ENCODE peak calls at places on chromosome 2, in ten cellular contexts. One of them, this sample, is unnamed. For H3K9me3, the result is how much of the 10 kb centered on the place peaks cover.

GRCh38 chr2:64338910-64339500 is 115.0 kb upstream of the LGALSL start:
- DNase-seq in sigmoid colon: no peak
- DNase-seq in left ventricle myocardium inferior: no peak
- DNase-seq in CD4-positive, alpha-beta T cell: no peak
- DNase-seq in upper lobe of right lung: no peak
- DNase-seq in heart left ventricle: no peak
- DNase-seq in heart right ventricle: no peak
- DNase-seq in mammary epithelial cell: peak
- DNase-seq in body of pancreas: no peak
- DNase-seq in right cardiac atrium: no peak
- DNase-seq in this sample: no peak

GRCh38 chr2:9820020-9820973 is 23.0 kb upstream of the TAF1B start:
- DNase-seq in mammary epithelial cell: peak
- DNase-seq in heart right ventricle: no peak
- DNase-seq in upper lobe of right lung: no peak
- DNase-seq in heart left ventricle: no peak
- DNase-seq in sigmoid colon: no peak
- DNase-seq in CD4-positive, alpha-beta T cell: no peak
- DNase-seq in right cardiac atrium: no peak
- DNase-seq in body of pancreas: peak
- DNase-seq in left ventricle myocardium inferior: no peak
- DNase-seq in this sample: no peak

GRCh38 chr2:105398522-105399206 is at the start of gene FHL2:
- DNase-seq in mammary epithelial cell: peak
- DNase-seq in body of pancreas: peak
- DNase-seq in right cardiac atrium: peak
- DNase-seq in sigmoid colon: peak
- DNase-seq in upper lobe of right lung: peak
- DNase-seq in heart right ventricle: peak
- DNase-seq in heart left ventricle: peak
- DNase-seq in CD4-positive, alpha-beta T cell: peak
- DNase-seq in left ventricle myocardium inferior: peak
- DNase-seq in this sample: peak

GRCh38 chr2:105803773-105804172 is 59.1 kb downstream of the NCK2 start:
- DNase-seq in body of pancreas: no peak
- DNase-seq in left ventricle myocardium inferior: no peak
- DNase-seq in mammary epithelial cell: peak
- DNase-seq in CD4-positive, alpha-beta T cell: no peak
- DNase-seq in upper lobe of right lung: no peak
- DNase-seq in heart left ventricle: no peak
- DNase-seq in right cardiac atrium: no peak
- DNase-seq in sigmoid colon: no peak
- DNase-seq in heart right ventricle: no peak
- DNase-seq in this sample: no peak

GRCh38 chr2:180571559-180571958 is 408.8 kb upstream of the UBE2E3 start:
- DNase-seq in heart right ventricle: no peak
- DNase-seq in right cardiac atrium: no peak
- DNase-seq in mammary epithelial cell: no peak
- DNase-seq in sigmoid colon: no peak
- DNase-seq in body of pancreas: no peak
- DNase-seq in upper lobe of right lung: no peak
- DNase-seq in left ventricle myocardium inferior: no peak
- DNase-seq in heart left ventricle: no peak
- DNase-seq in CD4-positive, alpha-beta T cell: no peak
- DNase-seq in this sample: no peak

GRCh38 chr2:224220581-224221255 is 181.2 kb downstream of the FAM124B start:
- DNase-seq in upper lobe of right lung: no peak
- DNase-seq in right cardiac atrium: no peak
- DNase-seq in body of pancreas: no peak
- DNase-seq in mammary epithelial cell: peak
- DNase-seq in sigmoid colon: no peak
- DNase-seq in heart right ventricle: no peak
- DNase-seq in left ventricle myocardium inferior: no peak
- DNase-seq in CD4-positive, alpha-beta T cell: no peak
- DNase-seq in heart left ventricle: no peak
- DNase-seq in this sample: no peak

GRCh38 chr2:17644997-17645715 is 104.7 kb downstream of the VSNL1 start:
- DNase-seq in upper lobe of right lung: no peak
- DNase-seq in body of pancreas: no peak
- DNase-seq in right cardiac atrium: peak
- DNase-seq in mammary epithelial cell: peak
- DNase-seq in heart right ventricle: no peak
- DNase-seq in CD4-positive, alpha-beta T cell: no peak
- DNase-seq in sigmoid colon: no peak
- DNase-seq in left ventricle myocardium inferior: no peak
- DNase-seq in heart left ventricle: no peak
- DNase-seq in this sample: no peak

GRCh38 chr2:2007551-2008501 is 263.5 kb upstream of the PXDN start:
- DNase-seq in right cardiac atrium: no peak
- DNase-seq in sigmoid colon: no peak
- DNase-seq in mammary epithelial cell: no peak
- DNase-seq in upper lobe of right lung: no peak
- DNase-seq in heart right ventricle: no peak
- DNase-seq in left ventricle myocardium inferior: no peak
- DNase-seq in body of pancreas: no peak
- DNase-seq in CD4-positive, alpha-beta T cell: no peak
- DNase-seq in heart left ventricle: no peak
- DNase-seq in this sample: no peak

GRCh38 chr2:52113338-52113737 is 1081.4 kb upstream of the NRXN1 start:
- DNase-seq in upper lobe of right lung: no peak
- DNase-seq in right cardiac atrium: no peak
- DNase-seq in left ventricle myocardium inferior: no peak
- DNase-seq in heart right ventricle: no peak
- DNase-seq in sigmoid colon: no peak
- DNase-seq in heart left ventricle: no peak
- DNase-seq in mammary epithelial cell: no peak
- DNase-seq in body of pancreas: no peak
- DNase-seq in CD4-positive, alpha-beta T cell: no peak
- DNase-seq in this sample: no peak

GRCh38 chr2:158773121-158773520 is 22.0 kb upstream of the DAPL1 start:
- DNase-seq in heart right ventricle: no peak
- DNase-seq in heart left ventricle: no peak
- DNase-seq in upper lobe of right lung: no peak
- DNase-seq in sigmoid colon: no peak
- DNase-seq in right cardiac atrium: peak
- DNase-seq in mammary epithelial cell: peak
- DNase-seq in left ventricle myocardium inferior: no peak
- DNase-seq in body of pancreas: no peak
- DNase-seq in CD4-positive, alpha-beta T cell: no peak
- DNase-seq in this sample: no peak

GRCh38 chr2:73979021-73979420 is 5.7 kb upstream of the TET3 start:
- DNase-seq in mammary epithelial cell: no peak
- DNase-seq in heart left ventricle: no peak
- DNase-seq in body of pancreas: no peak
- DNase-seq in heart right ventricle: no peak
- DNase-seq in right cardiac atrium: no peak
- DNase-seq in CD4-positive, alpha-beta T cell: peak
- DNase-seq in left ventricle myocardium inferior: no peak
- DNase-seq in sigmoid colon: no peak
- DNase-seq in upper lobe of right lung: no peak
- DNase-seq in this sample: peak

GRCh38 chr2:6917761-6918421 is 679 bp downstream of the RNF144A start:
- DNase-seq in right cardiac atrium: peak
- DNase-seq in CD4-positive, alpha-beta T cell: no peak
- DNase-seq in heart right ventricle: peak
- DNase-seq in heart left ventricle: peak
- DNase-seq in upper lobe of right lung: peak
- DNase-seq in body of pancreas: peak
- DNase-seq in mammary epithelial cell: no peak
- DNase-seq in sigmoid colon: no peak
- DNase-seq in left ventricle myocardium inferior: peak
- DNase-seq in this sample: no peak

GRCh38 chr2:158346041-158346440 is 110.5 kb downstream of the CCDC148 start:
- DNase-seq in body of pancreas: no peak
- DNase-seq in sigmoid colon: no peak
- DNase-seq in mammary epithelial cell: no peak
- DNase-seq in upper lobe of right lung: no peak
- DNase-seq in CD4-positive, alpha-beta T cell: no peak
- DNase-seq in heart left ventricle: no peak
- DNase-seq in left ventricle myocardium inferior: no peak
- DNase-seq in right cardiac atrium: no peak
- DNase-seq in heart right ventricle: no peak
- DNase-seq in this sample: no peak

GRCh38 chr2:167637726-167638125 is 609.7 kb downstream of the STK39 start:
- DNase-seq in upper lobe of right lung: no peak
- DNase-seq in right cardiac atrium: no peak
- DNase-seq in sigmoid colon: no peak
- DNase-seq in body of pancreas: no peak
- DNase-seq in heart left ventricle: no peak
- DNase-seq in left ventricle myocardium inferior: no peak
- DNase-seq in mammary epithelial cell: no peak
- DNase-seq in CD4-positive, alpha-beta T cell: no peak
- DNase-seq in heart right ventricle: no peak
- DNase-seq in this sample: no peak

GRCh38 chr2:40369619-40370397 is 82.1 kb downstream of the SLC8A1 start:
- DNase-seq in upper lobe of right lung: no peak
- DNase-seq in body of pancreas: no peak
- DNase-seq in CD4-positive, alpha-beta T cell: no peak
- DNase-seq in heart right ventricle: no peak
- DNase-seq in sigmoid colon: no peak
- DNase-seq in left ventricle myocardium inferior: no peak
- DNase-seq in right cardiac atrium: no peak
- DNase-seq in heart left ventricle: no peak
- DNase-seq in mammary epithelial cell: peak
- DNase-seq in this sample: no peak

DNA sequence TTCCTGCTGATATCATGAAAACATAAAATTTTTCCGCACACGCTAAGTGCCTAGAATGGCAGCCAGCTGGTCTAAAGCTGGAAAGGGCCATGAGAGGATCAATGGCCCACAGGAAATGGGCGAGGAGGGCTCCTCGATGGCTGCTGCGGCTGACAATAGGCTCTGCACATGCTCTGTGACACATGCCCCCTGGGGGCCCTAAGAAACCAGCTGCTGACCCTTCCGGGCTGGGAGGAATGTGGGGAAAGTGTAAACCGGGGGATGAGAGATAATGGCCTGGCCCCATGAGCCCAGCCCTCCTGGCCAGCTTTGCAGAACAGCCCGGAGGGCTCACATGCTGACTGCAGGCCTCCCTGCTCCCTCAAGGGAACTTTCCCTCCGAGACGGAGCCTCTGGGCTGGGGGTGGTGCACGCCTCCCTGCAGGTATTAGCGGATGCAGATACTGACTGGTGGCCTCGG is 193.8 kb downstream of the NDUFA10 start:
- DNase-seq in sigmoid colon: peak
- DNase-seq in heart left ventricle: no peak
- DNase-seq in right cardiac atrium: no peak
- DNase-seq in mammary epithelial cell: no peak
- DNase-seq in body of pancreas: no peak
- DNase-seq in left ventricle myocardium inferior: peak
- DNase-seq in upper lobe of right lung: peak
- DNase-seq in heart right ventricle: no peak
- DNase-seq in CD4-positive, alpha-beta T cell: no peak
- DNase-seq in this sample: no peak
- H3K9me3 ChIP-seq in sigmoid colon: under half
- H3K9me3 ChIP-seq in heart left ventricle: under half
- H3K9me3 ChIP-seq in right cardiac atrium: under half
- H3K9me3 ChIP-seq in mammary epithelial cell: under half
- H3K9me3 ChIP-seq in body of pancreas: under half
- H3K9me3 ChIP-seq in left ventricle myocardium inferior: under half
- H3K9me3 ChIP-seq in upper lobe of right lung: under half
- H3K9me3 ChIP-seq in heart right ventricle: under half
- H3K9me3 ChIP-seq in CD4-positive, alpha-beta T cell: under half
- H3K9me3 ChIP-seq in this sample: under half

DNA sequence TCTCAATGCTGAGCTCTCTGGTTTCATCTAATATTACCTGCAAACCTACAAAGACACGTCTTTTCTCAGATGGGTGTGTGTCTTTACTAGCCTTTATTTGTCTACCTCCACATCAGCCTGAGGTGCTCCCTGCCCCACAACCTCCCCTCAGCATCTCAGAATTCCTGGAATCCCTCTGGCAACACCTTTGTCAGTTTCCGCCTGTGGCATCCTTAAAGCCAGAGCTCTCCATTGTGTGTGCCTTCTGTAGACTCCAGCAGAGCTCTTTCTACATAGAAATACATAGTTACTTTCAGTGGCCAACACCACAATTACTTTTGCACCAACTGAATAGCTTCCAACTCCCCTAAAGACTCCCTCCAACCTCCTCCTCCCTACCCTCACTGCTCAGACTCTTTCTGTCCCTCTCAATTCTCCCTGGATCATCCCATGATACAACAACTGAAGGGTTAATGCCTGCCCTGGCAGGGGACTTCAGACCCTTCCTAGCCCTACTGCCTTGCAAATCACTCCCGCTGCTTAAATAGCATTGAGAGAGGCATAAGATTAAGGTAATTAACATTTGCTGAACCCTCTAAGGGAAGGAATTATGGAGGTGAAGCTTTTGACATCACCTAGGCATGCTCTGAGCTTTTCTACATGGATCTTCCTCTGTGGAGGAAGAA is 39.6 kb upstream of the RMDN2 start:
- DNase-seq in sigmoid colon: no peak
- DNase-seq in mammary epithelial cell: no peak
- DNase-seq in right cardiac atrium: no peak
- DNase-seq in heart right ventricle: no peak
- DNase-seq in heart left ventricle: no peak
- DNase-seq in CD4-positive, alpha-beta T cell: no peak
- DNase-seq in body of pancreas: no peak
- DNase-seq in upper lobe of right lung: no peak
- DNase-seq in left ventricle myocardium inferior: no peak
- DNase-seq in this sample: no peak
- H3K9me3 ChIP-seq in sigmoid colon: under half
- H3K9me3 ChIP-seq in mammary epithelial cell: under half
- H3K9me3 ChIP-seq in right cardiac atrium: under half
- H3K9me3 ChIP-seq in heart right ventricle: under half
- H3K9me3 ChIP-seq in heart left ventricle: under half
- H3K9me3 ChIP-seq in CD4-positive, alpha-beta T cell: under half
- H3K9me3 ChIP-seq in body of pancreas: under half
- H3K9me3 ChIP-seq in upper lobe of right lung: under half
- H3K9me3 ChIP-seq in left ventricle myocardium inferior: under half
- H3K9me3 ChIP-seq in this sample: under half

GRCh38 chr2:67583185-67583584 is 186.1 kb downstream of the ETAA1 start:
- DNase-seq in heart left ventricle: no peak
- DNase-seq in sigmoid colon: no peak
- DNase-seq in CD4-positive, alpha-beta T cell: no peak
- DNase-seq in right cardiac atrium: no peak
- DNase-seq in upper lobe of right lung: no peak
- DNase-seq in mammary epithelial cell: no peak
- DNase-seq in left ventricle myocardium inferior: no peak
- DNase-seq in body of pancreas: no peak
- DNase-seq in heart right ventricle: no peak
- DNase-seq in this sample: no peak
- H3K9me3 ChIP-seq in heart left ventricle: under half
- H3K9me3 ChIP-seq in sigmoid colon: under half
- H3K9me3 ChIP-seq in CD4-positive, alpha-beta T cell: under half
- H3K9me3 ChIP-seq in right cardiac atrium: under half
- H3K9me3 ChIP-seq in upper lobe of right lung: under half
- H3K9me3 ChIP-seq in mammary epithelial cell: under half
- H3K9me3 ChIP-seq in left ventricle myocardium inferior: half or more
- H3K9me3 ChIP-seq in body of pancreas: under half
- H3K9me3 ChIP-seq in heart right ventricle: under half
- H3K9me3 ChIP-seq in this sample: under half

DNA sequence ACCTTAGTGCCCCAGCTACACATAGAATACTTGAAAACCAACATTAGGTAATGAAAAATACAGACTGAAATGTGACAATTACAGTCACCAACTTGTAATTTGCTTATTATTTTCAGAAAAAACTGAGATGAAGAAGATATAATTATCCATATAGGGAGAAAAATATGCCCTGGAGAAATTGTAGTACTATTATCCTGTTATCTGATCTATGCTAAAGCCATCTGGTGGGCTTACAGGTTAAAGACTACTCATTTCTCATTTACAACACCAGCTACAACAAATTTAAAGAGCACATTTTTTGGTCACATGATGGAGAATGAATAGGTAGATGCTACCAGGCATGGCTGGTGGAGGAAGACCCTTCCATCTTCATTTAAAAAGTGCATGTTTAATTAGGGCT is 79.6 kb upstream of the NYAP2 start:
- DNase-seq in sigmoid colon: no peak
- DNase-seq in CD4-positive, alpha-beta T cell: no peak
- DNase-seq in mammary epithelial cell: no peak
- DNase-seq in upper lobe of right lung: no peak
- DNase-seq in right cardiac atrium: no peak
- DNase-seq in body of pancreas: no peak
- DNase-seq in heart left ventricle: no peak
- DNase-seq in left ventricle myocardium inferior: no peak
- DNase-seq in heart right ventricle: no peak
- DNase-seq in this sample: no peak
- H3K9me3 ChIP-seq in sigmoid colon: under half
- H3K9me3 ChIP-seq in CD4-positive, alpha-beta T cell: under half
- H3K9me3 ChIP-seq in mammary epithelial cell: under half
- H3K9me3 ChIP-seq in upper lobe of right lung: under half
- H3K9me3 ChIP-seq in right cardiac atrium: under half
- H3K9me3 ChIP-seq in body of pancreas: under half
- H3K9me3 ChIP-seq in heart left ventricle: under half
- H3K9me3 ChIP-seq in left ventricle myocardium inferior: half or more
- H3K9me3 ChIP-seq in heart right ventricle: under half
- H3K9me3 ChIP-seq in this sample: under half